ENCODE peak calls at places on chromosomes 13 and 19, in seven cellular contexts. One of them, this sample, is unnamed.

GRCh38 chr13:31090096-31090495 is 71.6 kb downstream of the HSPH1 start:
- DNase-seq in naive B cell: no peak
- DNase-seq in MCF 10A: no peak
- DNase-seq in T follicular helper cell: no peak
- DNase-seq in globus pallidus: no peak
- DNase-seq in NCI-H1694: no peak
- DNase-seq in OCI-LY7: no peak
- DNase-seq in this sample: no peak

GRCh38 chr13:113669871-113670341 is 2.9 kb downstream of the GRK1 start:
- DNase-seq in MCF 10A: no peak
- DNase-seq in globus pallidus: no peak
- DNase-seq in T follicular helper cell: no peak
- DNase-seq in OCI-LY7: no peak
- DNase-seq in naive B cell: no peak
- DNase-seq in NCI-H1694: no peak
- DNase-seq in this sample: no peak

GRCh38 chr19:1874554-1875185 is 10.6 kb downstream of the ABHD17A start:
- DNase-seq in naive B cell: no peak
- DNase-seq in NCI-H1694: no peak
- DNase-seq in MCF 10A: peak
- DNase-seq in OCI-LY7: peak
- DNase-seq in T follicular helper cell: no peak
- DNase-seq in globus pallidus: no peak
- DNase-seq in this sample: no peak

GRCh38 chr19:3383121-3383722 is 16.8 kb downstream of the NFIC start:
- DNase-seq in T follicular helper cell: no peak
- DNase-seq in globus pallidus: no peak
- DNase-seq in naive B cell: no peak
- DNase-seq in NCI-H1694: no peak
- DNase-seq in OCI-LY7: no peak
- DNase-seq in MCF 10A: no peak
- DNase-seq in this sample: no peak

GRCh38 chr13:21436582-21436981 is 22.5 kb downstream of the ZDHHC20 start:
- DNase-seq in OCI-LY7: no peak
- DNase-seq in T follicular helper cell: no peak
- DNase-seq in globus pallidus: no peak
- DNase-seq in NCI-H1694: no peak
- DNase-seq in naive B cell: no peak
- DNase-seq in MCF 10A: no peak
- DNase-seq in this sample: no peak

GRCh38 chr13:97249093-97249787 is 27.1 kb downstream of the MBNL2 start:
- DNase-seq in globus pallidus: no peak
- DNase-seq in naive B cell: no peak
- DNase-seq in T follicular helper cell: no peak
- DNase-seq in MCF 10A: no peak
- DNase-seq in NCI-H1694: no peak
- DNase-seq in OCI-LY7: no peak
- DNase-seq in this sample: no peak

GRCh38 chr13:22505489-22505888 is 675.3 kb upstream of the SGCG start:
- DNase-seq in NCI-H1694: no peak
- DNase-seq in globus pallidus: no peak
- DNase-seq in naive B cell: no peak
- DNase-seq in MCF 10A: no peak
- DNase-seq in OCI-LY7: no peak
- DNase-seq in T follicular helper cell: no peak
- DNase-seq in this sample: no peak

GRCh38 chr19:14048439-14049153 is 13.3 kb downstream of the PALM3 start:
- DNase-seq in T follicular helper cell: peak
- DNase-seq in OCI-LY7: peak
- DNase-seq in MCF 10A: peak
- DNase-seq in naive B cell: peak
- DNase-seq in NCI-H1694: peak
- DNase-seq in globus pallidus: no peak
- DNase-seq in this sample: no peak

GRCh38 chr13:111344471-111345191 is 24.2 kb downstream of the TEX29 start:
- DNase-seq in T follicular helper cell: no peak
- DNase-seq in globus pallidus: no peak
- DNase-seq in MCF 10A: peak
- DNase-seq in NCI-H1694: no peak
- DNase-seq in naive B cell: no peak
- DNase-seq in OCI-LY7: no peak
- DNase-seq in this sample: no peak

GRCh38 chr13:37686501-37686900 is 87.9 kb upstream of the POSTN start:
- DNase-seq in MCF 10A: no peak
- DNase-seq in globus pallidus: no peak
- DNase-seq in NCI-H1694: no peak
- DNase-seq in T follicular helper cell: no peak
- DNase-seq in OCI-LY7: no peak
- DNase-seq in naive B cell: no peak
- DNase-seq in this sample: no peak

GRCh38 chr19:19039901-19040300 is 6.5 kb downstream of the ARMC6 start:
- DNase-seq in globus pallidus: no peak
- DNase-seq in OCI-LY7: peak
- DNase-seq in naive B cell: peak
- DNase-seq in NCI-H1694: no peak
- DNase-seq in T follicular helper cell: no peak
- DNase-seq in MCF 10A: no peak
- DNase-seq in this sample: no peak

GRCh38 chr19:18252370-18252717 is 21.9 kb downstream of the IQCN start:
- DNase-seq in globus pallidus: no peak
- DNase-seq in MCF 10A: no peak
- DNase-seq in OCI-LY7: no peak
- DNase-seq in NCI-H1694: no peak
- DNase-seq in naive B cell: no peak
- DNase-seq in T follicular helper cell: no peak
- DNase-seq in this sample: no peak